ENCODE peak calls at places on chromosome X, in eight cellular contexts. Q, X, M, K, T, C, J and Y are unnamed samples.

GRCh38 chrX:14698770-14699169 is 169.4 kb downstream of the GLRA2 start:
- DNase-seq in K (no peak), T (no peak), C (no peak), X (no peak), M (no peak), Q (no peak), J (no peak), Y (no peak)

GRCh38 chrX:105515561-105515960 is 295.1 kb upstream of the TEX13A start:
- DNase-seq in X (no peak), J (no peak), T (no peak), C (no peak), M (no peak), Q (no peak), K (no peak), Y (no peak)

GRCh38 chrX:49877397-49878101 is 1.7 kb upstream of the USP27X start:
- DNase-seq in C (no peak), T (no peak), J (no peak), K (no peak), X (no peak), Q (no peak), M (no peak), Y (no peak)

GRCh38 chrX:10021461-10022272 is 54.5 kb downstream of the CLDN34 start:
- DNase-seq in M (no peak), J (no peak), T (no peak), K (peak; percentile 65), X (no peak), C (no peak), Q (no peak), Y (no peak)

GRCh38 chrX:51420610-51421009 is 75.8 kb downstream of the NUDT11 start:
- DNase-seq in C (no peak), T (peak; percentile 25), X (no peak), Q (peak; percentile 15), K (peak; percentile 0), M (peak; percentile 40), J (peak; percentile 28), Y (peak; percentile 35)

GRCh38 chrX:14865201-14865600 is 7.7 kb downstream of the FANCB start:
- DNase-seq in X (no peak), K (no peak), C (no peak), M (peak; percentile 52), Q (no peak), T (no peak), J (no peak), Y (no peak)

GRCh38 chrX:132270021-132270420 is 50.8 kb upstream of the RAP2C start:
- DNase-seq in M (no peak), K (no peak), J (no peak), X (no peak), T (no peak), Q (no peak), C (no peak), Y (no peak)

GRCh38 chrX:129706395-129707072 is 32.2 kb upstream of the XPNPEP2 start:
- DNase-seq in C (peak; percentile 45), T (peak; percentile 2), M (peak; percentile 12), K (peak; percentile 18), X (no peak), Q (no peak), J (peak; percentile 55), Y (no peak)

GRCh38 chrX:150310417-150310816 is 52.7 kb upstream of the MAMLD1 start:
- DNase-seq in C (no peak), X (no peak), Q (no peak), T (no peak), M (no peak), K (no peak), J (no peak), Y (no peak)

GRCh38 chrX:120736989-120737388 is 107.1 kb upstream of the C1GALT1C1 start:
- DNase-seq in X (no peak), K (peak; percentile 48), T (no peak), C (no peak), Q (no peak), J (no peak), M (no peak), Y (no peak)

GRCh38 chrX:74422576-74423288 is 1.4 kb downstream of the SLC16A2 start:
- DNase-seq in J (no peak), X (no peak), C (peak; percentile 50), M (peak; percentile 69), K (no peak), Q (no peak), T (peak; percentile 1), Y (peak; percentile 44)

GRCh38 chrX:57771689-57772088 is 91.6 kb upstream of the NLRP2B start:
- DNase-seq in C (no peak), M (no peak), X (no peak), J (no peak), T (no peak), K (no peak), Q (no peak), Y (no peak)

GRCh38 chrX:44043496-44043895 is 70.3 kb upstream of the NDP start:
- DNase-seq in K (no peak), X (no peak), M (no peak), Q (no peak), J (no peak), T (peak; percentile 2), C (no peak), Y (no peak)

GRCh38 chrX:13167444-13168207 is 123.2 kb upstream of the FAM9C start:
- DNase-seq in C (no peak), J (peak; percentile 77), T (no peak), K (no peak), X (no peak), M (peak; percentile 69), Q (peak; percentile 44), Y (no peak)

GRCh38 chrX:85111347-85111746 is 107.7 kb downstream of the APOOL start:
- DNase-seq in T (no peak), C (no peak), M (peak; percentile 3), J (peak; percentile 4), Q (peak; percentile 20), X (no peak), K (no peak), Y (no peak)

GRCh38 chrX:42704454-42704853 is 73.5 kb downstream of the PPP1R2C start:
- DNase-seq in T (no peak), Q (no peak), C (no peak), M (peak; percentile 3), K (no peak), J (no peak), X (no peak), Y (no peak)

GRCh38 chrX:32448320-32448719 is 763.0 kb downstream of the DMD start:
- DNase-seq in Q (no peak), J (no peak), C (no peak), K (peak; percentile 49), T (peak; percentile 0), X (no peak), M (no peak), Y (no peak)

GRCh38 chrX:46713672-46714487 is 45.0 kb downstream of the SLC9A7 start:
- DNase-seq in C (no peak), Q (no peak), X (no peak), T (no peak), K (no peak), J (no peak), M (peak; percentile 80), Y (no peak)

GRCh38 chrX:479273-479981 is 92.7 kb upstream of the PPP2R3B start:
- DNase-seq in C (no peak), J (no peak), X (no peak), Q (no peak), M (no peak), T (no peak), K (no peak), Y (no peak)

GRCh38 chrX:10126044-10126443 is 30.7 kb upstream of the CLCN4 start:
- DNase-seq in X (no peak), C (no peak), K (no peak), M (no peak), T (no peak), Q (no peak), J (no peak), Y (no peak)

GRCh38 chrX:103248553-103248952 is 6.4 kb downstream of the TCEAL8 start:
- DNase-seq in J (peak; percentile 10), K (no peak), M (peak; percentile 2), X (no peak), Q (no peak), C (no peak), T (no peak), Y (no peak)

GRCh38 chrX:131595120-131595519 is 51.2 kb downstream of the OR13H1 start:
- DNase-seq in C (no peak), X (no peak), K (peak; percentile 5), T (no peak), J (no peak), Q (no peak), M (no peak), Y (no peak)

GRCh38 chrX:153625271-153626024 is 21.6 kb upstream of the DUSP9 start:
- DNase-seq in X (no peak), T (no peak), M (no peak), Q (no peak), J (no peak), K (no peak), C (no peak), Y (no peak)